ENCODE peak calls at places on chromosomes 7 and 10, in seven cellular contexts. S, L, K, C, F, X and J are unnamed samples.

GRCh38 chr7:85573346-85573745 is 386.5 kb upstream of the SEMA3D start:
- DNase-seq in S (no peak), L (no peak), K (no peak), C (no peak), F (no peak), X (no peak), J (no peak)

GRCh38 chr10:30858499-30858898 is 173.2 kb downstream of the ZNF438 start:
- DNase-seq in S (no peak), L (no peak), K (no peak), C (no peak), F (no peak), X (no peak), J (no peak)

GRCh38 chr10:59606551-59606961 is 103.1 kb downstream of the SLC16A9 start:
- DNase-seq in S (no peak), L (no peak), K (peak; percentile 40), C (no peak), F (no peak), X (no peak), J (no peak)

GRCh38 chr10:14560274-14560673 is 214.4 kb downstream of the FAM107B start:
- DNase-seq in S (no peak), L (no peak), K (no peak), C (peak; percentile 37), F (peak; percentile 69), X (peak; percentile 81), J (peak; percentile 68)

GRCh38 chr7:151244156-151244870 is 4.2 kb downstream of the SMARCD3 start:
- DNase-seq in S (no peak), L (peak; percentile 65), K (peak; percentile 57), C (peak; percentile 88), F (peak; percentile 79), X (peak; percentile 72), J (peak; percentile 76)

GRCh38 chr7:32116436-32116835 is 46.2 kb upstream of the PDE1C start:
- DNase-seq in S (no peak), L (no peak), K (no peak), C (no peak), F (no peak), X (no peak), J (no peak)

GRCh38 chr7:150432915-150433892 is 17.2 kb upstream of the GIMAP8 start:
- DNase-seq in S (no peak), L (no peak), K (no peak), C (no peak), F (no peak), X (no peak), J (no peak)

GRCh38 chr10:84845628-84846261 is 517.4 kb downstream of the CCSER2 start:
- DNase-seq in S (no peak), L (no peak), K (no peak), C (peak; percentile 64), F (no peak), X (no peak), J (no peak)

GRCh38 chr7:66847879-66848810 is 72.9 kb upstream of the TMEM248 start:
- DNase-seq in S (no peak), L (no peak), K (no peak), C (no peak), F (peak; percentile 21), X (no peak), J (peak; percentile 29)

GRCh38 chr7:123410273-123410928 is 124.0 kb downstream of the IQUB start:
- DNase-seq in S (no peak), L (no peak), K (no peak), C (no peak), F (no peak), X (no peak), J (no peak)

GRCh38 chr7:36082910-36083309 is 70.1 kb upstream of the EEPD1 start:
- DNase-seq in S (no peak), L (no peak), K (no peak), C (no peak), F (no peak), X (no peak), J (no peak)

GRCh38 chr7:1899201-1899600 is 229.1 kb downstream of the ELFN1 start:
- DNase-seq in S (no peak), L (peak; percentile 63), K (no peak), C (no peak), F (no peak), X (no peak), J (no peak)

GRCh38 chr7:107672183-107672582 is 11.6 kb downstream of the SLC26A4 start:
- DNase-seq in S (no peak), L (no peak), K (no peak), C (no peak), F (no peak), X (no peak), J (no peak)

GRCh38 chr10:78931333-78932083 is 137.3 kb upstream of the ZMIZ1 start:
- DNase-seq in S (no peak), L (no peak), K (no peak), C (no peak), F (no peak), X (no peak), J (no peak)

GRCh38 chr7:32846630-32847225 is 44.8 kb downstream of the KBTBD2 start:
- DNase-seq in S (peak; percentile 75), L (peak; percentile 80), K (peak; percentile 83), C (peak; percentile 96), F (peak; percentile 91), X (peak; percentile 89), J (peak; percentile 92)

GRCh38 chr10:69345890-69346474 is 67.7 kb downstream of the HK1 start:
- DNase-seq in S (no peak), L (no peak), K (no peak), C (no peak), F (no peak), X (no peak), J (no peak)

GRCh38 chr10:86209726-86210125 is 156.9 kb downstream of the GRID1 start:
- DNase-seq in S (no peak), L (no peak), K (no peak), C (no peak), F (no peak), X (no peak), J (no peak)

GRCh38 chr10:29623797-29624196 is 11.0 kb downstream of the SVIL start:
- DNase-seq in S (no peak), L (no peak), K (no peak), C (no peak), F (no peak), X (no peak), J (no peak)

GRCh38 chr7:2131341-2131740 is 101.4 kb downstream of the MAD1L1 start:
- DNase-seq in S (no peak), L (no peak), K (no peak), C (no peak), F (no peak), X (no peak), J (no peak)

GRCh38 chr7:81769891-81770818 is at the start of gene HGF:
- DNase-seq in S (no peak), L (peak; percentile 51), K (no peak), C (no peak), F (no peak), X (no peak), J (no peak)

GRCh38 chr10:119445935-119446317 is 96.6 kb downstream of the RGS10 start:
- DNase-seq in S (no peak), L (no peak), K (no peak), C (no peak), F (no peak), X (no peak), J (no peak)

GRCh38 chr7:76023002-76023401 is 24.8 kb downstream of the STYXL1 start:
- DNase-seq in S (no peak), L (peak; percentile 24), K (no peak), C (no peak), F (no peak), X (no peak), J (no peak)

GRCh38 chr10:97081621-97082235 is 104.0 kb downstream of the SLIT1 start:
- DNase-seq in S (no peak), L (peak; percentile 12), K (peak; percentile 48), C (peak; percentile 77), F (peak; percentile 75), X (peak; percentile 64), J (peak; percentile 72)

GRCh38 chr7:108093903-108094302 is 36.3 kb downstream of the LAMB4 start:
- DNase-seq in S (no peak), L (no peak), K (no peak), C (no peak), F (no peak), X (no peak), J (no peak)

GRCh38 chr7:147639037-147639436 is 951.5 kb upstream of the C7orf33 start:
- DNase-seq in S (no peak), L (peak; percentile 69), K (no peak), C (no peak), F (no peak), X (no peak), J (no peak)

GRCh38 chr10:123622381-123622780 is 43.8 kb upstream of the GPR26 start:
- DNase-seq in S (no peak), L (no peak), K (no peak), C (no peak), F (no peak), X (no peak), J (no peak)

GRCh38 chr7:132653364-132653930 is 77.2 kb upstream of the PLXNA4 start:
- DNase-seq in S (no peak), L (no peak), K (no peak), C (peak; percentile 68), F (no peak), X (no peak), J (no peak)

GRCh38 chr7:66894463-66895080 is 26.5 kb upstream of the TMEM248 start:
- DNase-seq in S (no peak), L (peak; percentile 15), K (no peak), C (peak; percentile 31), F (peak; percentile 21), X (no peak), J (no peak)

GRCh38 chr7:157056957-157057902 is 46.8 kb upstream of the MNX1 start:
- DNase-seq in S (no peak), L (no peak), K (peak; percentile 20), C (no peak), F (no peak), X (no peak), J (no peak)

GRCh38 chr7:19030280-19030679 is 87.2 kb downstream of the TWIST1 start:
- DNase-seq in S (no peak), L (no peak), K (no peak), C (no peak), F (no peak), X (no peak), J (no peak)